ENCODE peak calls at places on chromosome 14, in seven cellular contexts. S is hypothalamus; I is A549; Y is H4; V is HCT116; N is activated CD4-positive, CD25-positive, alpha-beta regulatory T cell; Q is COR-L47. K is an unnamed sample.
A peak's percentile ranks its signal among the peaks of the same experiment; 100 is the strongest.

GRCh38 chr14:103546651-103547454 is 15.6 kb downstream of the BAG5 start:
- DNase-seq in S (no peak), I (peak; percentile 83), Y (peak; percentile 44), V (peak; percentile 47), N (peak; percentile 72), Q (peak; percentile 87), K (peak; percentile 83)

GRCh38 chr14:68616255-68616902 is 176.5 kb downstream of the ZFP36L1 start:
- DNase-seq in S (no peak), I (no peak), Y (no peak), V (peak; percentile 37), N (no peak), Q (no peak), K (no peak)

GRCh38 chr14:20563966-20564365 is 3.1 kb upstream of the RNASE9 start:
- DNase-seq in S (no peak), I (no peak), Y (no peak), V (no peak), N (no peak), Q (no peak), K (no peak)

GRCh38 chr14:88264116-88264515 is 59.0 kb downstream of the KCNK10 start:
- DNase-seq in S (no peak), I (no peak), Y (no peak), V (no peak), N (no peak), Q (no peak), K (no peak)

GRCh38 chr14:83473846-83474245 is 1940.2 kb upstream of the SEL1L start:
- DNase-seq in S (no peak), I (no peak), Y (no peak), V (no peak), N (no peak), Q (no peak), K (no peak)

GRCh38 chr14:60221441-60221840 is 27.6 kb upstream of the PPM1A start:
- DNase-seq in S (no peak), I (no peak), Y (no peak), V (no peak), N (no peak), Q (no peak), K (no peak)

GRCh38 chr14:41235466-41235865 is 371.2 kb upstream of the LRFN5 start:
- DNase-seq in S (no peak), I (no peak), Y (no peak), V (no peak), N (no peak), Q (no peak), K (no peak)

GRCh38 chr14:89139404-89140247 is 277.4 kb downstream of the FOXN3 start:
- DNase-seq in S (no peak), I (no peak), Y (no peak), V (no peak), N (no peak), Q (no peak), K (peak; percentile 88)

GRCh38 chr14:100621806-100622205 is 34.6 kb upstream of the BEGAIN start:
- DNase-seq in S (no peak), I (no peak), Y (no peak), V (peak; percentile 15), N (no peak), Q (no peak), K (peak; percentile 47)

GRCh38 chr14:94598816-94599655 is 13.2 kb upstream of the SERPINA3 start:
- DNase-seq in S (no peak), I (peak; percentile 87), Y (peak; percentile 98), V (peak; percentile 96), N (no peak), Q (peak; percentile 63), K (peak; percentile 43)

K was measured in NCI-H69.